ENCODE peak calls at places on chromosomes 12 and 14, in seven cellular contexts. G, H, I, X, A, Z and F are unnamed samples.

GRCh38 chr14:69972755-69973154 is 93.5 kb downstream of the SMOC1 start:
- DNase-seq in G (no peak), X (no peak), I (no peak), A (no peak), H (no peak), Z (no peak), F (no peak)

GRCh38 chr12:45409966-45410365 is 194.1 kb downstream of the ANO6 start:
- DNase-seq in I (no peak), X (no peak), G (no peak), H (no peak), Z (no peak), A (no peak), F (no peak)

GRCh38 chr14:106843376-106843775 is 1317.0 kb downstream of the TMEM121 start:
- DNase-seq in I (no peak), X (no peak), G (no peak), Z (no peak), H (no peak), A (no peak), F (no peak)

GRCh38 chr12:102960766-102961487 is 3.5 kb downstream of the ASCL1 start:
- DNase-seq in I (no peak), G (no peak), H (no peak), A (no peak), Z (no peak), X (no peak), F (no peak)

GRCh38 chr12:131537267-131537920 is 173.5 kb upstream of the SFSWAP start:
- DNase-seq in G (no peak), H (no peak), X (no peak), I (no peak), A (no peak), Z (no peak), F (no peak)

GRCh38 chr14:101761881-101762529 is 496 bp downstream of the PPP2R5C start:
- DNase-seq in Z (no peak), I (peak; percentile 80), X (no peak), H (no peak), A (peak; percentile 50), G (no peak), F (peak; percentile 24)

GRCh38 chr14:90742709-90743108 is 73.5 kb downstream of the TTC7B start:
- DNase-seq in I (no peak), Z (no peak), A (no peak), H (no peak), X (no peak), G (no peak), F (no peak)

GRCh38 chr12:85821759-85822158 is 14.4 kb downstream of the RASSF9 start:
- DNase-seq in I (no peak), G (peak; percentile 56), H (no peak), Z (no peak), X (no peak), A (no peak), F (peak; percentile 83)

GRCh38 chr12:32217354-32218310 is 111.0 kb downstream of the BICD1 start:
- DNase-seq in H (no peak), I (no peak), G (no peak), A (no peak), Z (no peak), X (no peak), F (no peak)

GRCh38 chr12:69056743-69057515 is 124.0 kb upstream of the CPM start:
- DNase-seq in G (no peak), A (no peak), I (no peak), H (no peak), X (no peak), Z (no peak), F (no peak)

GRCh38 chr12:25322918-25323773 is 72.4 kb upstream of the KRAS start:
- DNase-seq in I (no peak), X (no peak), G (no peak), Z (no peak), A (no peak), H (no peak), F (peak; percentile 80)

GRCh38 chr14:75917322-75918251 is 64.2 kb downstream of the TGFB3 start:
- DNase-seq in I (peak; percentile 81), X (no peak), H (no peak), Z (no peak), A (no peak), G (no peak), F (no peak)

GRCh38 chr12:116718578-116719454 is 19.1 kb downstream of the SPRING1 start:
- DNase-seq in H (no peak), G (no peak), A (no peak), X (no peak), Z (no peak), I (no peak), F (peak; percentile 75)

GRCh38 chr14:91326514-91326832 is 82.0 kb upstream of the GPR68 start:
- DNase-seq in A (no peak), I (no peak), G (no peak), X (no peak), H (no peak), Z (no peak), F (peak; percentile 74)

GRCh38 chr12:85820117-85820516 is 16.1 kb downstream of the RASSF9 start:
- DNase-seq in I (no peak), X (no peak), G (no peak), A (no peak), H (no peak), Z (no peak), F (no peak)

GRCh38 chr12:32377344-32378000 is 21.9 kb upstream of the FGD4 start:
- DNase-seq in H (no peak), Z (no peak), I (no peak), G (no peak), A (no peak), X (no peak), F (no peak)

GRCh38 chr12:124517260-124518050 is 50.0 kb downstream of the NCOR2 start:
- DNase-seq in X (no peak), I (peak; percentile 92), Z (no peak), H (no peak), A (no peak), G (no peak), F (peak; percentile 79)
- TF ChIP-seq POLR2AphosphoS5 in X (no peak), I (no peak), Z (no peak), H (no peak), A (no peak), G (no peak), F (no peak)

GRCh38 chr14:99808515-99808914 is 15.3 kb downstream of the EML1 start:
- DNase-seq in Z (no peak), G (no peak), I (no peak), H (no peak), A (no peak), X (no peak), F (no peak)
- H3K9ac ChIP-seq in Z (no peak overlapping the region), G (no peak overlapping the region), I (no peak overlapping the region), H (no peak overlapping the region), A (no peak overlapping the region), X (no peak overlapping the region), F (no peak overlapping the region)

DNA sequence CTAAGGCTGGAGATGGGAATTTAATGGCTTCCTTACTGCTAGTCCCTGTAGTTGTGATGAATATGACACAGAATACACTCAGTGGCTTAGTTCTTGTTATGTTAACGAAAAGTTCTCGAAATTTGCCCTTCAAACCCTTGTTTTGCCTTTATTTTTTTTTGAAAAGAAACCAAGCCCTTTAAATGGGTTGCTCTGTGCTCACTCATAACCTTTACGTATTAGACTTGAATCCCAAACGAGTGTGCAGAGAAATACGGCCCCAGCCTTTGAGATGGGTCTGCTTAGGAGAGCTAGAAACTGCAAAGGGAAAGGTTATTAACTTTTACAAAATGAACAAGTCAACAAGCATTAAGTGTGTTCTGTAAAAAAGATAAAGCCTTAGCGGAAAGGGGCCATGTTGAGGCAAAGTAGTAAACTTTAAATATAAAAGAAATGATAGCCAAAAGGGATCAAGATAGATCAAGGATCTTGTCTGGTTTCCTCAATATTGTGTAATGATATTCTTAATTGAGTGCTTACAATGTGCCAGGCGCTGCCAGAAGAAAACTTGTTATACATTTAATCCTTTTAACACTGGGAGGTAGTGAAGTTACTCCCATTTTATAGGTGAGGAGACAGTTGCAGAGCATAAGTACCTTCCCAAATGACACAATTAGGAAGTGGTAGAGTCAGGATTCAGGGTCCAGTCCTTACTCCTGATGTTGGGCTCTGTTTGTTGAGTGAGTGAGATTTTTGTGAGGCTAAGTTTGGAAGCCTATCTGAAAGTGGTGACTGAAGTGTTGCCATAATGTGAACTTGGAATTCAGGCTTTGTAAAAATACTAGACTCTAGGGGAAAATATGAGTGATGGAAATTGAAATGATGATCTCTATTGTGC is 1.9 kb downstream of the NUDT4 start:
- DNase-seq in X (no peak), A (no peak), G (no peak), I (no peak), Z (no peak), H (no peak), F (peak; percentile 42)
- H4K20me1 ChIP-seq in X (peaks cover 8% of the 10 kb centered on the region), A (peaks cover 56% of the 10 kb centered on the region), G (peaks cover 50% of the 10 kb centered on the region), I (peaks cover 59% of the 10 kb centered on the region), Z (peaks cover 12% of the 10 kb centered on the region), H (peaks cover 3% of the 10 kb centered on the region), F (peaks cover 6% of the 10 kb centered on the region)

GRCh38 chr14:92507174-92507768 is 6.3 kb upstream of the RIN3 start:
- DNase-seq in X (peak; percentile 65), A (no peak), H (peak; percentile 33), I (no peak), Z (no peak), G (no peak), F (no peak)

GRCh38 chr14:92506230-92506629 is 7.4 kb upstream of the RIN3 start:
- DNase-seq in Z (no peak), G (no peak), I (no peak), X (no peak), H (no peak), A (no peak), F (no peak)

GRCh38 chr14:92503756-92504491 is 9.7 kb upstream of the RIN3 start:
- DNase-seq in Z (no peak), A (no peak), H (peak; percentile 88), X (no peak), I (no peak), G (peak; percentile 94), F (peak; percentile 16)

GRCh38 chr14:92502541-92503286 is 10.9 kb upstream of the RIN3 start:
- DNase-seq in X (no peak), Z (no peak), I (no peak), G (no peak), H (no peak), A (no peak), F (no peak)

DNA sequence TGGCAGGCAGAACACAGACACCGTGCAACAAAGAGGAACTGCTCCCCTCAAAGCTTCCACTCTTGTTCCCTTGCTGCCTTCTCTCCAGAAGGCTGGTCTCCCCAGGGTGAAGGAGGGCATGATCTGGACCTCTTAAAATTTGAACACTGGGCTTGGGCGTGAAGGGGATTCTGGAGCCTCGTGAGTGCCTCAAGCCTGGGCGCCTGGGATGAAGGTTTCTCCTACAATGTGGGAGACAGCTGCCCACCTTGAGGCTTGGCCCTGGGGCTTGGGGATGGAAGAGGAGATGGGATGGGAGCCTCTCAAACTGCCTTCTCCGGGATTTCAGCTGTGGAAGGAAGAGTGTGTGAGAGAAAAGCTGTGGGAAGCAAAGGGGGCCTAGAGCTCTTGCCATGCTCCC is 7.8 kb upstream of the RIN3 start:
- DNase-seq in G (no peak), Z (no peak), I (no peak), A (no peak), H (no peak), X (no peak), F (no peak)
- TF ChIP-seq POLR2AphosphoS5 in G (no peak), Z (no peak), I (no peak), A (no peak), H (no peak), X (no peak), F (no peak)

GRCh38 chr14:93986972-93987371 is 10.1 kb upstream of the CCDC197 start:
- DNase-seq in Z (no peak), G (no peak), H (no peak), A (no peak), X (no peak), I (no peak), F (no peak)
- H3K9ac ChIP-seq in Z (no peak overlapping the region), G (no peak overlapping the region), H (no peak overlapping the region), A (no peak overlapping the region), X (no peak overlapping the region), I (no peak overlapping the region), F (no peak overlapping the region)

GRCh38 chr14:73714656-73715081 is 485 bp upstream of the PNMA1 start:
- DNase-seq in X (no peak), H (no peak), G (no peak), Z (no peak), I (peak; percentile 75), A (no peak), F (no peak)
- H4K20me1 ChIP-seq in X (no peaks in the 10 kb centered on the region), H (no peaks in the 10 kb centered on the region), G (peaks cover 5% of the 10 kb centered on the region), Z (peaks cover 18% of the 10 kb centered on the region), I (peaks cover 24% of the 10 kb centered on the region), A (no peaks in the 10 kb centered on the region), F (no peaks in the 10 kb centered on the region)